ENCODE peak calls at places on chromosomes 16 and 17, in seven cellular contexts. S, Q, E, G, O, Y and F are unnamed samples.
A peak's percentile ranks its signal among the peaks of the same experiment; 100 is the strongest.

GRCh38 chr16:65315004-65315398 is 193.1 kb upstream of the CDH11 start:
- DNase-seq in G (no peak), S (no peak), Y (no peak), E (peak; percentile 12), Q (no peak), O (no peak), F (no peak)

GRCh38 chr16:17302213-17302612 is 168.5 kb downstream of the XYLT1 start:
- DNase-seq in Q (no peak), G (no peak), Y (no peak), O (no peak), E (no peak), S (no peak), F (no peak)

GRCh38 chr16:78505544-78506371 is 406.3 kb downstream of the WWOX start:
- DNase-seq in E (peak; percentile 36), G (no peak), Y (peak; percentile 33), O (peak; percentile 74), S (no peak), Q (no peak), F (no peak)

GRCh38 chr16:15539197-15539596 is 103.8 kb downstream of the MARF1 start:
- DNase-seq in Q (no peak), E (no peak), S (no peak), G (no peak), Y (no peak), O (no peak), F (no peak)

GRCh38 chr17:44556114-44556853 is 1.0 kb upstream of the FZD2 start:
- DNase-seq in O (no peak), G (peak; percentile 57), Y (no peak), Q (peak; percentile 70), S (no peak), E (peak; percentile 36), F (peak; percentile 22)

GRCh38 chr17:79033741-79034501 is 10.0 kb downstream of the C1QTNF1 start:
- DNase-seq in O (peak; percentile 59), E (peak; percentile 50), S (peak; percentile 57), Q (no peak), Y (peak; percentile 58), G (peak; percentile 62), F (no peak)

GRCh38 chr17:72863511-72864175 is 228.8 kb downstream of the SLC39A11 start:
- DNase-seq in O (no peak), Q (no peak), Y (no peak), G (no peak), E (no peak), S (no peak), F (no peak)

GRCh38 chr17:35021520-35022380 is 41.4 kb downstream of the LIG3 start:
- DNase-seq in Q (no peak), E (no peak), S (no peak), G (no peak), Y (no peak), O (no peak), F (no peak)

GRCh38 chr16:69187891-69188451 is 1.0 kb downstream of the SNTB2 start:
- DNase-seq in E (peak; percentile 58), Q (peak; percentile 49), O (no peak), G (peak; percentile 9), S (peak; percentile 38), Y (no peak), F (peak; percentile 33)

GRCh38 chr16:86664518-86665318 is 86.4 kb downstream of the FOXL1 start:
- DNase-seq in E (peak; percentile 38), O (no peak), S (no peak), G (no peak), Y (no peak), Q (peak; percentile 99), F (peak; percentile 99)

GRCh38 chr17:21368545-21369246 is 7.5 kb upstream of the KCNJ12 start:
- DNase-seq in O (no peak), Y (no peak), S (no peak), Q (peak; percentile 14), G (no peak), E (no peak), F (peak; percentile 28)

GRCh38 chr17:65536573-65537342 is 24.7 kb downstream of the AXIN2 start:
- DNase-seq in O (no peak), Q (no peak), G (no peak), E (no peak), S (no peak), Y (no peak), F (no peak)

GRCh38 chr16:16150117-16150877 is 73.0 kb downstream of the ABCC6 start:
- DNase-seq in O (peak; percentile 63), Q (no peak), S (peak; percentile 82), Y (peak; percentile 89), E (peak; percentile 36), G (no peak), F (no peak)